ENCODE peak calls at places on chromosomes 4 and X, in ten cellular contexts. D, I, M, P, F, A, V, K, L and T are unnamed samples.

GRCh38 chr4:24321151-24321550 is 263.2 kb downstream of the DHX15 start:
- DNase-seq in D (no peak), I (no peak), M (no peak), P (no peak), F (peak), A (no peak), V (no peak), K (no peak), L (no peak), T (no peak)

GRCh38 chrX:1481636-1482529 is 29.2 kb upstream of the ASMTL start:
- DNase-seq in D (peak), I (peak), M (peak), P (peak), F (peak), A (peak), V (peak), K (peak), L (peak), T (no peak)

GRCh38 chr4:4992833-4993232 is 26.4 kb downstream of the CYTL1 start:
- DNase-seq in D (no peak), I (no peak), M (no peak), P (no peak), F (no peak), A (no peak), V (no peak), K (no peak), L (no peak), T (no peak)

GRCh38 chr4:100165809-100166208 is 24.5 kb downstream of the DDIT4L start:
- DNase-seq in D (no peak), I (no peak), M (no peak), P (no peak), F (no peak), A (no peak), V (no peak), K (no peak), L (no peak), T (no peak)

GRCh38 chr4:133147365-133147821 is 1.7 kb upstream of the PCDH10 start:
- DNase-seq in D (no peak), I (no peak), M (no peak), P (no peak), F (no peak), A (no peak), V (no peak), K (no peak), L (no peak), T (no peak)

GRCh38 chr4:129046055-129046959 is 47.0 kb downstream of the SCLT1 start:
- DNase-seq in D (no peak), I (no peak), M (no peak), P (no peak), F (no peak), A (no peak), V (no peak), K (no peak), L (no peak), T (no peak)

GRCh38 chrX:113675278-113675677 is 834.6 kb upstream of the AMOT start:
- DNase-seq in D (no peak), I (no peak), M (no peak), P (no peak), F (no peak), A (no peak), V (no peak), K (no peak), L (no peak), T (no peak)

GRCh38 chr4:16140520-16141249 is 56.9 kb upstream of the PROM1 start:
- DNase-seq in D (no peak), I (peak), M (peak), P (peak), F (peak), A (peak), V (peak), K (no peak), L (peak), T (no peak)

GRCh38 chr4:155592568-155593343 is 73.9 kb upstream of the GUCY1A1 start:
- DNase-seq in D (no peak), I (no peak), M (no peak), P (no peak), F (peak), A (no peak), V (no peak), K (peak), L (no peak), T (no peak)

GRCh38 chr4:123168812-123169211 is 227.8 kb upstream of the SPRY1 start:
- DNase-seq in D (no peak), I (no peak), M (no peak), P (no peak), F (no peak), A (no peak), V (no peak), K (no peak), L (no peak), T (no peak)

GRCh38 chrX:22758807-22759481 is 240.8 kb upstream of the DDX53 start:
- DNase-seq in D (no peak), I (no peak), M (no peak), P (no peak), F (no peak), A (no peak), V (no peak), K (no peak), L (no peak), T (no peak)

GRCh38 chr4:5746829-5747745 is 36.1 kb downstream of the EVC start:
- DNase-seq in D (no peak), I (no peak), M (no peak), P (no peak), F (peak), A (no peak), V (no peak), K (no peak), L (no peak), T (no peak)

GRCh38 chrX:103531002-103531401 is 11.7 kb upstream of the RAB40A start:
- DNase-seq in D (no peak), I (no peak), M (no peak), P (no peak), F (peak), A (no peak), V (no peak), K (no peak), L (no peak), T (no peak)

GRCh38 chr4:6716958-6717655 is 1.1 kb downstream of the BLOC1S4 start:
- DNase-seq in D (no peak), I (no peak), M (no peak), P (no peak), F (no peak), A (no peak), V (no peak), K (no peak), L (no peak), T (no peak)

GRCh38 chr4:168751263-168752225 is 254.7 kb downstream of the PALLD start:
- DNase-seq in D (no peak), I (no peak), M (no peak), P (no peak), F (peak), A (no peak), V (no peak), K (no peak), L (no peak), T (no peak)

GRCh38 chr4:97504713-97505112 is 638.6 kb downstream of the STPG2 start:
- DNase-seq in D (no peak), I (no peak), M (no peak), P (no peak), F (no peak), A (no peak), V (no peak), K (no peak), L (no peak), T (no peak)

GRCh38 chr4:37827030-37827705 is 682 bp downstream of the PGM2 start:
- DNase-seq in D (no peak), I (no peak), M (peak), P (no peak), F (peak), A (peak), V (no peak), K (peak), L (peak), T (no peak)

GRCh38 chrX:100615015-100615414 is 21.6 kb downstream of the TSPAN6 start:
- DNase-seq in D (peak), I (peak), M (peak), P (peak), F (peak), A (peak), V (no peak), K (peak), L (peak), T (no peak)

GRCh38 chrX:87391742-87392141 is 125.9 kb upstream of the KLHL4 start:
- DNase-seq in D (no peak), I (no peak), M (no peak), P (no peak), F (no peak), A (no peak), V (no peak), K (no peak), L (no peak), T (no peak)

DNA sequence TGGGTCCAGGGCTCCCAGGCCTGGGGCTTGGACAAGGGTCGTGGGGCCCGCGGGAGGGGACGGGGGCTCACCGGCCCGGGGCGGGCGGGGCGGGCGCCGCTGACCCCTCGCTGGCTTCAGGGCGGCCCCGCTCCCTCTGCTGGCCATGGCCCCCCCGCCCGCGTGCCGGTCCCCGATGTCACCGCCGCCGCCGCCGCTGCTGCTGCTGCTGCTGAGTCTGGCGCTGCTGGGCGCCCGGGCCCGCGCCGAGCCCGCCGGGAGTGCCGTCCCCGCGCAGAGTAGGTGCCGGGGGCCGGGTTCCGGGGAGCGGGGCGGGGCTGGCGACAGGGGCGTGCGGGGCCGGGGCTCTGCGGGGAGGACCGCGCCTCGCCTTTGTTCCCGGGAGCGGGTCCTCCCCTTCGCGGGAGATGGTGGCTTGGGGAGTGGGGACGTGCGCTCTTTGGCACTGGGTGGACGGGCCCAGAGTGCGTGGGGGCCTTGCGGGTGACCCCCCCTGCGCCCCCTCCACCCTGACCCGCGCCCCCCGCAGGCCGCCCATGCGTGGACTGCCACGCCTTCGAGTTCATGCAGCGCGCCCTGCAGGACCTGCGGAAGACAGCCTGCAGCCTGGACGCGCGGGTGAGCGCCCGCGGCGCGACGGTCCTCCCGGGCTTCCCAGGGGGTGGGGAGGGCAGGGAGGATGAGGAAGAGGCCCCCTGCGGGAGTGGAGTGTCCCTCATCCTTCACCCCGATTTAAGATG is 16.8 kb upstream of the NAT8L start:
- DNase-seq in D (peak), I (no peak), M (peak), P (peak), F (no peak), A (peak), V (no peak), K (no peak), L (peak), T (no peak)
- TF ChIP-seq CTCF in D (no peak), I (no peak), M (no peak), P (no peak), F (no peak), A (no peak), V (no peak), K (no peak), L (no peak), T (no peak)

GRCh38 chr4:165873298-165874071 is 448 bp downstream of the TLL1 start:
- DNase-seq in D (peak), I (peak), M (peak), P (peak), F (peak), A (no peak), V (no peak), K (peak), L (peak), T (peak)
- H3K27ac ChIP-seq in D (no peak), I (no peak), M (no peak), P (peak), F (no peak), A (peak), V (peak), K (no peak), L (peak), T (no peak)

GRCh38 chr4:8586671-8587468 is 5.7 kb upstream of the CPZ start:
- DNase-seq in D (no peak), I (no peak), M (no peak), P (peak), F (no peak), A (no peak), V (no peak), K (no peak), L (peak), T (no peak)
- TF ChIP-seq CTCF in D (peak), I (no peak), M (no peak), P (no peak), F (no peak), A (no peak), V (no peak), K (no peak), L (no peak), T (no peak)

GRCh38 chrX:136159615-136160025 is 12.3 kb downstream of the FHL1 start:
- DNase-seq in D (no peak), I (no peak), M (no peak), P (no peak), F (peak), A (no peak), V (no peak), K (no peak), L (no peak), T (no peak)

GRCh38 chrX:136166221-136166855 is 19.0 kb downstream of the FHL1 start:
- DNase-seq in D (no peak), I (no peak), M (peak), P (no peak), F (peak), A (no peak), V (no peak), K (peak), L (no peak), T (no peak)

GRCh38 chrX:136158685-136159084 is 11.4 kb downstream of the FHL1 start:
- DNase-seq in D (no peak), I (no peak), M (no peak), P (no peak), F (no peak), A (no peak), V (no peak), K (no peak), L (no peak), T (no peak)

GRCh38 chrX:136162827-136163427 is 15.6 kb downstream of the FHL1 start:
- DNase-seq in D (peak), I (no peak), M (peak), P (peak), F (peak), A (peak), V (no peak), K (peak), L (peak), T (no peak)

GRCh38 chrX:136163694-136164093 is 16.4 kb downstream of the FHL1 start:
- DNase-seq in D (no peak), I (no peak), M (no peak), P (no peak), F (no peak), A (no peak), V (no peak), K (no peak), L (no peak), T (no peak)
- H3K27ac ChIP-seq in D (no peak), I (no peak), M (no peak), P (no peak), F (no peak), A (peak), V (peak), K (peak), L (peak), T (no peak)